ENCODE peak calls at places on chromosomes 13 and 19, in seven cellular contexts. A is cardiac fibroblast, H is endodermal cell, K is RWPE2, T is pancreas, S is breast epithelium, O is retinal pigment epithelial cell. C is an unnamed sample.

GRCh38 chr19:33447336-33448158 is 74.0 kb downstream of the CEBPG start:
- DNase-seq in A (no peak), H (no peak), K (peak; percentile 42), T (no peak), S (peak; percentile 31), O (no peak), C (no peak)

GRCh38 chr19:48244289-48244688 is 11.4 kb downstream of the CARD8 start:
- DNase-seq in A (peak; percentile 28), H (no peak), K (no peak), T (no peak), S (no peak), O (no peak), C (no peak)

GRCh38 chr13:23372264-23372905 is 61.1 kb downstream of the SACS start:
- DNase-seq in A (peak; percentile 83), H (no peak), K (no peak), T (no peak), S (no peak), O (no peak), C (peak; percentile 10)

GRCh38 chr19:47661161-47661560 is 52.1 kb upstream of the EHD2 start:
- DNase-seq in A (peak; percentile 42), H (no peak), K (no peak), T (no peak), S (no peak), O (no peak), C (peak; percentile 15)

GRCh38 chr19:42114412-42114811 is 17.8 kb downstream of the POU2F2 start:
- DNase-seq in A (no peak), H (peak; percentile 60), K (no peak), T (peak; percentile 70), S (no peak), O (no peak), C (no peak)

GRCh38 chr13:30371649-30372265 is 50.5 kb upstream of the UBE2L5 start:
- DNase-seq in A (no peak), H (no peak), K (no peak), T (no peak), S (no peak), O (peak; percentile 75), C (peak; percentile 51)

GRCh38 chr19:5152767-5153532 is 184.0 kb downstream of the KDM4B start:
- DNase-seq in A (no peak), H (no peak), K (no peak), T (no peak), S (no peak), O (no peak), C (no peak)

GRCh38 chr13:113120300-113121182 is 2.1 kb upstream of the F10 start:
- DNase-seq in A (no peak), H (no peak), K (no peak), T (no peak), S (peak; percentile 43), O (no peak), C (no peak)

GRCh38 chr13:80830431-80830830 is 489.5 kb upstream of the SPRY2 start:
- DNase-seq in A (no peak), H (no peak), K (no peak), T (peak; percentile 83), S (no peak), O (no peak), C (no peak)

GRCh38 chr19:55697069-55697440 is 22.0 kb downstream of the EPN1 start:
- DNase-seq in A (no peak), H (peak; percentile 18), K (no peak), T (no peak), S (no peak), O (no peak), C (no peak)

GRCh38 chr19:45090598-45090997 is 2.4 kb upstream of the PPP1R37 start:
- DNase-seq in A (no peak), H (no peak), K (no peak), T (no peak), S (no peak), O (no peak), C (no peak)
- H3K4me3 ChIP-seq in A (peak overlapping the region; percentile 41), H (no peak overlapping the region), K (peak overlapping the region; percentile 59), T (peak overlapping the region; percentile 85), S (peak overlapping the region; percentile 91), O (peak overlapping the region; percentile 94), C (no peak overlapping the region)

GRCh38 chr19:28987177-28987576 is 225.8 kb downstream of the UQCRFS1 start:
- DNase-seq in A (no peak), H (no peak), K (no peak), T (no peak), S (no peak), O (no peak), C (no peak)
- TF ChIP-seq CTCF in A (no peak), H (no peak), K (no peak), T (no peak), S (no peak), O (no peak), C (no peak)

GRCh38 chr19:35988824-35989223 is 6.2 kb upstream of the SDHAF1 start:
- DNase-seq in A (no peak), H (no peak), K (no peak), T (no peak), S (no peak), O (no peak), C (no peak)

GRCh38 chr19:35986111-35986510 is 8.9 kb upstream of the SDHAF1 start:
- DNase-seq in A (no peak), H (no peak), K (no peak), T (no peak), S (no peak), O (no peak), C (no peak)

GRCh38 chr19:35983177-35983576 is 11.8 kb upstream of the SDHAF1 start:
- DNase-seq in A (no peak), H (no peak), K (no peak), T (no peak), S (no peak), O (no peak), C (no peak)

GRCh38 chr19:35987571-35987896 is 7.5 kb upstream of the SDHAF1 start:
- DNase-seq in A (no peak), H (no peak), K (no peak), T (no peak), S (no peak), O (no peak), C (no peak)

GRCh38 chr19:35986664-35987570 is 8.1 kb upstream of the SDHAF1 start:
- DNase-seq in A (no peak), H (peak; percentile 87), K (no peak), T (no peak), S (no peak), O (no peak), C (no peak)
- H3K4me3 ChIP-seq in A (peak overlapping the region; percentile 21), H (peak overlapping the region; percentile 56), K (peak overlapping the region; percentile 14), T (peak overlapping the region; percentile 16), S (peak overlapping the region; percentile 65), O (peak overlapping the region; percentile 33), C (peak overlapping the region; percentile 26)

GRCh38 chr13:82661126-82661525 is 1221.1 kb downstream of the SLITRK1 start:
- DNase-seq in A (no peak), H (no peak), K (no peak), T (no peak), S (no peak), O (no peak), C (no peak)

DNA sequence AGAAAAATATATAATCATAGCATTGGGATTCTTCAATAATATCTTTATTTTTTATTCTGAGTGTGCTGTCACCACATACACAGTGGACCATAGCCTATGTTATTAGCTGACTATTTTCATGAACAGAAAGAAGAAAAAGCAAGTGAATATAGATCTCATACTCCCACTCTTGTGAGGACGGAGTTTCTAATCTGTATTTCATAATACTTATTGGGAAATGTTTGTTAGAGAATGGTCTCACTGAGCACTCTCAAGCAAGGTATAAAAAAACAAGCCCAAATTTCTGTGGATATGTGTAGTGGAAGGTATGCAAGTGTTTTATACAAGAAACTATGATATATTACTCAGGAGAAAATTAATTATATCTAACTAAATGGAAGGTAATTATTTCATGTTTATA is 1218.1 kb downstream of the SLITRK1 start:
- DNase-seq in A (no peak), H (no peak), K (no peak), T (no peak), S (no peak), O (no peak), C (no peak)
- TF ChIP-seq CTCF in A (no peak), H (no peak), K (no peak), T (no peak), S (no peak), O (no peak), C (no peak)

GRCh38 chr19:2084993-2085720 is 11.0 kb downstream of the MOB3A start:
- DNase-seq in A (peak; percentile 33), H (no peak), K (no peak), T (no peak), S (no peak), O (no peak), C (peak; percentile 65)

GRCh38 chr19:2080336-2080988 is 15.7 kb downstream of the MOB3A start:
- DNase-seq in A (no peak), H (no peak), K (no peak), T (no peak), S (no peak), O (no peak), C (no peak)

GRCh38 chr19:2081873-2082810 is 14.0 kb downstream of the MOB3A start:
- DNase-seq in A (no peak), H (no peak), K (no peak), T (no peak), S (no peak), O (no peak), C (no peak)

GRCh38 chr19:2079865-2080301 is 16.2 kb downstream of the MOB3A start:
- DNase-seq in A (no peak), H (no peak), K (no peak), T (no peak), S (no peak), O (no peak), C (no peak)

DNA sequence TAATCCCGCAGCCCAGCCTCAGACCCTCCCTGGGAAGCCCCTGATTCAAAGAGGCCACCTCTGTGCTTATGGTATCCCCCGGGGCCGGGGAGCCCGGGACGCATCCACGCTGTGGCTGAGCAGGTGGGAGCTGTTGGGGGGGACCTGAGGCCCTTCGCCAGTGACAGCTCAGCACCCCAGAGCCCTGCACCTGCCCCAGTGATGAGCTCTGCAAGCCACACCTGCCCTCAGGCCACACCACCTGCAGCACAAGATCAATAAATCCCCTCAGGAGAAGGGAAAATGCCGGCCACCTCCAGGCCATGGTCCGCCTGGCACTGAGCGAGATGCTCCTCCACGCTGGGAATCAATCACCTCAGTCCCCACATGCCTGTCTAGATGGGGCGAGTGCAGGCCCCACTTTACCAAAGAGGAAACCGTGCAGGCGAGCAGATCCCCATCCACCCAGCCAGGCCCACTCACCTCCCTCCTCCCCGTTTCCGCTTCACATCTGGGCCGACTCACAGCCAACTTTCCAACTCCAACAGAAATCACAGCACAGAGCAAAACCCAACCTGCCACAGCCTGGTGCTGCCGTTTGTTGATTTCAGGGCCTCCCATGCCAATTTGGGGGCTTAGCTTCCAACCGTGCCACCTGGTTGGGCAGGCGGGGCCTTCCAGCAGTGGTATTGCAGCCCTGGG is 12.8 kb downstream of the MOB3A start:
- DNase-seq in A (no peak), H (no peak), K (no peak), T (no peak), S (no peak), O (no peak), C (no peak)
- H3K4me3 ChIP-seq in A (no peak overlapping the region), H (no peak overlapping the region), K (no peak overlapping the region), T (no peak overlapping the region), S (peak overlapping the region; percentile 39), O (no peak overlapping the region), C (no peak overlapping the region)

DNA sequence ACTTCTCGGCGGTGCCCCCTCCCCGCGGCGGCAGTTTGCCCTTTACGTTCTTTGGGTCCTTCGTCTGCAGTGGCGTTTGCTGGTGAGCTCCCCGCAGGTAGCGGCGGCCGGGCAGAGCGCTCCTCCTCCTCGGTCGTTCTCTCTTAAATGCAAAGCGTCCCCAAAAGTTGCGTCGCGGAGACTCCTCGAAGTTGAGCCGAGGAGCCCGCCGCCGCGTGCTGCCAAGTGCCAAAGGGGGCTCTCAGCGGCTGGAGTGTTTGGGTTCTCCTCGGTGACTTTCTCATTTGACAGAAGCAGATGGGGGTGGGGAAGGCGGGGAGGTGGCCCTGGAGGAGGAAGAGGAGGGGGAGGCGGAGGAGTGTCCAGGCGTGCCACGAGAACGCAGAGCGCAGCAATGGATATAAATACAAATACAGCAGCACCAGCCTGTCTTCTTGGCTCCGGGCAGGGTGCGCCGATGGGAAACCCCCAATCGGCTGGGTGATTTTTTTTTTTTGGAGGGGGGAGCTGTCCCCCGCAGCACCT is at the start of gene SOX21:
- DNase-seq in A (peak; percentile 5), H (peak; percentile 78), K (peak; percentile 49), T (no peak), S (no peak), O (no peak), C (no peak)
- TF ChIP-seq CTCF in A (no peak), H (no peak), K (no peak), T (no peak), S (no peak), O (no peak), C (no peak)

C was measured in AG10803.